ENCODE peak calls at places on chromosome 4, in eight cellular contexts. G, Q, H, N, C, V, S and L are unnamed samples.

GRCh38 chr4:169024762-169025161 is 14.7 kb upstream of the CBR4 start:
- DNase-seq in G (no peak), Q (no peak), H (no peak), N (peak; percentile 36), C (no peak), V (peak; percentile 12), S (peak; percentile 5), L (peak; percentile 43)

GRCh38 chr4:48175806-48176205 is 41.8 kb upstream of the TXK start:
- DNase-seq in G (no peak), Q (no peak), H (no peak), N (no peak), C (no peak), V (no peak), S (peak; percentile 15), L (no peak)

GRCh38 chr4:8856835-8857590 is 14.6 kb downstream of the HMX1 start:
- DNase-seq in G (no peak), Q (no peak), H (no peak), N (no peak), C (no peak), V (no peak), S (no peak), L (no peak)

GRCh38 chr4:6489962-6490361 is 17.5 kb upstream of the PPP2R2C start:
- DNase-seq in G (no peak), Q (no peak), H (no peak), N (no peak), C (no peak), V (no peak), S (no peak), L (no peak)

GRCh38 chr4:98242538-98242937 is 18.6 kb upstream of the RAP1GDS1 start:
- DNase-seq in G (no peak), Q (no peak), H (no peak), N (no peak), C (no peak), V (no peak), S (no peak), L (no peak)

GRCh38 chr4:141331534-141332358 is 111.1 kb downstream of the ZNF330 start:
- DNase-seq in G (no peak), Q (no peak), H (no peak), N (no peak), C (no peak), V (no peak), S (no peak), L (no peak)

GRCh38 chr4:72991889-72992288 is 77.6 kb downstream of the COX18 start:
- DNase-seq in G (no peak), Q (no peak), H (no peak), N (no peak), C (no peak), V (no peak), S (no peak), L (no peak)

GRCh38 chr4:165763640-165764039 is 109.4 kb upstream of the TLL1 start:
- DNase-seq in G (no peak), Q (no peak), H (no peak), N (no peak), C (no peak), V (no peak), S (no peak), L (no peak)

GRCh38 chr4:111210576-111210975 is 587.7 kb upstream of the PITX2 start:
- DNase-seq in G (no peak), Q (no peak), H (no peak), N (no peak), C (no peak), V (no peak), S (no peak), L (no peak)

GRCh38 chr4:183905593-183906485 is 732 bp downstream of the STOX2 start:
- DNase-seq in G (no peak), Q (peak; percentile 12), H (no peak), N (peak; percentile 27), C (no peak), V (peak; percentile 42), S (peak; percentile 37), L (peak; percentile 18)

GRCh38 chr4:152606800-152607577 is 71.1 kb upstream of the FBXW7 start:
- DNase-seq in G (no peak), Q (peak; percentile 22), H (no peak), N (no peak), C (no peak), V (peak; percentile 56), S (no peak), L (no peak)

GRCh38 chr4:74319506-74319905 is 11.2 kb downstream of the EPGN start:
- DNase-seq in G (no peak), Q (no peak), H (no peak), N (no peak), C (no peak), V (no peak), S (peak; percentile 5), L (no peak)

GRCh38 chr4:60201052-60201673 is 999.0 kb upstream of the ADGRL3 start:
- DNase-seq in G (peak; percentile 7), Q (peak; percentile 31), H (no peak), N (peak; percentile 33), C (no peak), V (peak; percentile 68), S (peak; percentile 2), L (no peak)

GRCh38 chr4:570754-571153 is 5.3 kb downstream of the TMEM271 start:
- DNase-seq in G (no peak), Q (no peak), H (no peak), N (no peak), C (no peak), V (no peak), S (no peak), L (no peak)

GRCh38 chr4:107711831-107712230 is 8.2 kb downstream of the PAPSS1 start:
- DNase-seq in G (no peak), Q (no peak), H (no peak), N (no peak), C (no peak), V (no peak), S (no peak), L (no peak)

GRCh38 chr4:102868153-102868781 is 525 bp upstream of the CISD2 start:
- DNase-seq in G (no peak), Q (peak; percentile 41), H (no peak), N (no peak), C (peak; percentile 66), V (no peak), S (no peak), L (peak; percentile 9)

GRCh38 chr4:54614094-54614493 is 43.7 kb upstream of the KIT start:
- DNase-seq in G (no peak), Q (no peak), H (no peak), N (no peak), C (no peak), V (no peak), S (no peak), L (no peak)

GRCh38 chr4:177293208-177294018 is 16.3 kb upstream of the NEIL3 start:
- DNase-seq in G (no peak), Q (no peak), H (no peak), N (no peak), C (no peak), V (no peak), S (no peak), L (no peak)

GRCh38 chr4:53015681-53016080 is 153.6 kb downstream of the RASL11B start:
- DNase-seq in G (no peak), Q (peak; percentile 21), H (no peak), N (peak; percentile 21), C (peak; percentile 71), V (peak; percentile 34), S (peak; percentile 27), L (peak; percentile 46)

GRCh38 chr4:40328383-40328782 is 6.8 kb upstream of the CHRNA9 start:
- DNase-seq in G (no peak), Q (no peak), H (no peak), N (no peak), C (no peak), V (no peak), S (no peak), L (no peak)

GRCh38 chr4:57148831-57149230 is 38.6 kb upstream of the IGFBP7 start:
- DNase-seq in G (no peak), Q (no peak), H (no peak), N (no peak), C (no peak), V (no peak), S (peak; percentile 44), L (no peak)

GRCh38 chr4:183823394-183823793 is 81.7 kb upstream of the STOX2 start:
- DNase-seq in G (peak; percentile 17), Q (no peak), H (no peak), N (no peak), C (no peak), V (no peak), S (peak; percentile 75), L (peak; percentile 31)

GRCh38 chr4:89586318-89586717 is 250.6 kb downstream of the SNCA start:
- DNase-seq in G (no peak), Q (no peak), H (no peak), N (no peak), C (no peak), V (no peak), S (no peak), L (no peak)

GRCh38 chr4:35342833-35343232 is 901.5 kb downstream of the ARAP2 start:
- DNase-seq in G (no peak), Q (no peak), H (no peak), N (no peak), C (no peak), V (no peak), S (no peak), L (no peak)

GRCh38 chr4:142846105-142846728 is at the start of gene INPP4B:
- DNase-seq in G (no peak), Q (peak; percentile 64), H (no peak), N (peak; percentile 37), C (peak; percentile 79), V (peak; percentile 13), S (peak; percentile 29), L (no peak)

GRCh38 chr4:16048639-16049448 is 35.0 kb downstream of the PROM1 start:
- DNase-seq in G (no peak), Q (no peak), H (no peak), N (no peak), C (no peak), V (no peak), S (no peak), L (no peak)

GRCh38 chr4:186775867-186776266 is 52.2 kb upstream of the FAT1 start:
- DNase-seq in G (no peak), Q (no peak), H (no peak), N (no peak), C (no peak), V (no peak), S (no peak), L (no peak)

GRCh38 chr4:94457692-94458106 is 6.0 kb downstream of the PDLIM5 start:
- DNase-seq in G (no peak), Q (no peak), H (no peak), N (no peak), C (no peak), V (no peak), S (no peak), L (no peak)

GRCh38 chr4:164011791-164012190 is 517.3 kb downstream of the TMA16 start:
- DNase-seq in G (no peak), Q (no peak), H (no peak), N (no peak), C (no peak), V (no peak), S (peak; percentile 5), L (no peak)

GRCh38 chr4:163554870-163555465 is 60.5 kb downstream of the TMA16 start:
- DNase-seq in G (no peak), Q (no peak), H (no peak), N (no peak), C (no peak), V (peak; percentile 18), S (no peak), L (no peak)

GRCh38 chr4:99033956-99034355 is 38.4 kb downstream of the METAP1 start:
- DNase-seq in G (no peak), Q (no peak), H (no peak), N (no peak), C (no peak), V (no peak), S (no peak), L (no peak)

GRCh38 chr4:14247767-14248166 is 620.2 kb upstream of the BOD1L1 start:
- DNase-seq in G (no peak), Q (no peak), H (no peak), N (no peak), C (no peak), V (no peak), S (no peak), L (no peak)

GRCh38 chr4:98586231-98586630 is 72.2 kb downstream of the TSPAN5 start:
- DNase-seq in G (no peak), Q (no peak), H (no peak), N (no peak), C (no peak), V (no peak), S (no peak), L (no peak)

GRCh38 chr4:37279894-37280592 is 35.5 kb downstream of the NWD2 start:
- DNase-seq in G (no peak), Q (no peak), H (no peak), N (no peak), C (no peak), V (no peak), S (no peak), L (no peak)